ENCODE peak calls at places on chromosomes 4 and X, in four cellular contexts. C is H1, V is mesendoderm, T is suprapubic skin. B is an unnamed sample.

GRCh38 chr4:118173956-118174355 is 139.7 kb downstream of the NDST3 start:
- DNase-seq in C (no peak), V (no peak), T (no peak), B (no peak)

GRCh38 chr4:41214158-41215146 is at the start of gene APBB2:
- DNase-seq in C (peak; percentile 94), V (peak; percentile 99), T (peak; percentile 94), B (peak; percentile 91)

GRCh38 chr4:153166971-153167501 is 37.2 kb upstream of the TRIM2 start:
- DNase-seq in C (no peak), V (no peak), T (no peak), B (no peak)

GRCh38 chr4:1628892-1629703 is 55.0 kb downstream of the FAM53A start:
- DNase-seq in C (peak; percentile 97), V (peak; percentile 59), T (peak; percentile 87), B (peak; percentile 69)

GRCh38 chr4:155745984-155746383 is 12.8 kb upstream of the GUCY1B1 start:
- DNase-seq in C (no peak), V (no peak), T (no peak), B (no peak)

GRCh38 chrX:10525381-10525780 is 95.0 kb downstream of the MID1 start:
- DNase-seq in C (no peak), V (no peak), T (no peak), B (no peak)

GRCh38 chrX:100980608-100981497 is 11.3 kb downstream of the ARL13A start:
- DNase-seq in C (no peak), V (no peak), T (no peak), B (no peak)

GRCh38 chrX:1387141-1387776 is 4.7 kb downstream of the SLC25A6 start:
- DNase-seq in C (peak; percentile 43), V (no peak), T (no peak), B (no peak)

GRCh38 chrX:27968891-27969290 is 12.4 kb downstream of the DCAF8L1 start:
- DNase-seq in C (no peak), V (no peak), T (no peak), B (no peak)

GRCh38 chr4:156606444-156607197 is 365.0 kb downstream of the PDGFC start:
- DNase-seq in C (no peak), V (no peak), T (no peak), B (no peak)

GRCh38 chr4:54719378-54719777 is 61.6 kb downstream of the KIT start:
- DNase-seq in C (no peak), V (peak; percentile 16), T (no peak), B (no peak)

GRCh38 chr4:121936101-121936500 is 15.8 kb downstream of the TRPC3 start:
- DNase-seq in C (no peak), V (no peak), T (no peak), B (no peak)

GRCh38 chr4:177070533-177070932 is 239.1 kb upstream of the NEIL3 start:
- DNase-seq in C (no peak), V (no peak), T (no peak), B (no peak)

GRCh38 chrX:48835524-48836329 is at the start of gene PCSK1N:
- DNase-seq in C (no peak), V (peak; percentile 56), T (no peak), B (no peak)

GRCh38 chrX:129932792-129933321 is 26.9 kb downstream of the UTP14A start:
- DNase-seq in C (no peak), V (no peak), T (peak; percentile 78), B (peak; percentile 47)

GRCh38 chr4:52051213-52051614 is at the start of gene SPATA18:
- DNase-seq in C (peak; percentile 47), V (no peak), T (no peak), B (no peak)

GRCh38 chr4:101230806-101231426 is 116.4 kb downstream of the PPP3CA start:
- DNase-seq in C (no peak), V (peak; percentile 66), T (no peak), B (no peak)

GRCh38 chr4:83362492-83363329 is 28.1 kb upstream of the HPSE start:
- DNase-seq in C (no peak), V (peak; percentile 19), T (no peak), B (no peak)

GRCh38 chrX:40922307-40922706 is 162.9 kb upstream of the USP9X start:
- DNase-seq in C (no peak), V (peak; percentile 77), T (no peak), B (no peak)

GRCh38 chr4:5967783-5968182 is 50.4 kb downstream of the C4orf50 start:
- DNase-seq in C (no peak), V (no peak), T (peak; percentile 38), B (no peak)

GRCh38 chrX:32170481-32170880 is 1040.9 kb downstream of the DMD start:
- DNase-seq in C (no peak), V (no peak), T (no peak), B (no peak)

GRCh38 chrX:100802843-100803242 is 17.3 kb upstream of the CSTF2 start:
- DNase-seq in C (no peak), V (no peak), T (no peak), B (no peak)

GRCh38 chrX:1167466-1167865 is 45.0 kb downstream of the CRLF2 start:
- DNase-seq in C (peak; percentile 29), V (peak; percentile 67), T (no peak), B (no peak)

GRCh38 chr4:101678180-101678579 is 112.3 kb upstream of the BANK1 start:
- DNase-seq in C (no peak), V (no peak), T (no peak), B (no peak)

GRCh38 chr4:2417196-2417764 is 1.2 kb downstream of the ZFYVE28 start:
- DNase-seq in C (no peak), V (no peak), T (no peak), B (no peak)

GRCh38 chr4:15755321-15755750 is 22.8 kb upstream of the CD38 start:
- DNase-seq in C (no peak), V (no peak), T (no peak), B (no peak)

GRCh38 chrX:153817291-153817690 is 13.1 kb downstream of the PDZD4 start:
- DNase-seq in C (no peak), V (no peak), T (no peak), B (no peak)
- H3K27me3 ChIP-seq in C (no peaks in the 10 kb centered on the region), V (no peaks in the 10 kb centered on the region), T (no peaks in the 10 kb centered on the region), B (peaks cover 5% of the 10 kb centered on the region)

GRCh38 chr4:147447820-147448219 is 33.1 kb upstream of the EDNRA start:
- DNase-seq in C (no peak), V (no peak), T (no peak), B (no peak)
- H3K27ac ChIP-seq in C (no peak overlapping the region), V (no peak overlapping the region), T (no peak overlapping the region), B (no peak overlapping the region)

GRCh38 chrX:14496674-14497073 is 32.7 kb upstream of the GLRA2 start:
- DNase-seq in C (no peak), V (no peak), T (no peak), B (no peak)
- H3K4me3 ChIP-seq in C (no peak overlapping the region), V (no peak overlapping the region), T (peak overlapping the region; percentile 19), B (no peak overlapping the region)

GRCh38 chr4:17400696-17401095 is 111.2 kb downstream of the QDPR start:
- DNase-seq in C (no peak), V (no peak), T (no peak), B (no peak)
- H3K27me3 ChIP-seq in C (no peaks in the 10 kb centered on the region), V (no peaks in the 10 kb centered on the region), T (no peaks in the 10 kb centered on the region), B (no peaks in the 10 kb centered on the region)